ENCODE peak calls at places on chromosomes 16 and 17, in five cellular contexts. Y is omental fat pad; W is stimulated activated CD8-positive, alpha-beta memory T cell treated with anti-CD3 and anti-CD28 coated beads, Interleukin-7, amount 100 ng/mL, for 48 hours; X is heart right ventricle; K is effector memory CD8-positive, alpha-beta T cell. O is an unnamed sample.

GRCh38 chr17:66468241-66469087 is 166.1 kb downstream of the PRKCA start:
- DNase-seq in Y (no peak), K (no peak), X (no peak), W (no peak), O (no peak)

GRCh38 chr17:76733618-76733957 is 3.5 kb downstream of the SRSF2 start:
- DNase-seq in X (no peak), W (no peak), K (no peak), Y (no peak), O (no peak)

GRCh38 chr17:1532836-1533602 is 16.6 kb upstream of the INPP5K start:
- DNase-seq in W (no peak), K (peak), X (no peak), Y (no peak), O (peak)

GRCh38 chr17:80984749-80985148 is 6.9 kb upstream of the CHMP6 start:
- DNase-seq in X (no peak), W (no peak), K (no peak), Y (no peak), O (no peak)

GRCh38 chr16:6695666-6696065 is 637.0 kb upstream of the RBFOX1 start:
- DNase-seq in Y (no peak), W (no peak), X (no peak), K (no peak), O (no peak)

GRCh38 chr17:36482611-36483504 is 3.6 kb upstream of the ZNHIT3 start:
- DNase-seq in X (peak), K (peak), W (peak), Y (peak), O (peak)

GRCh38 chr17:1511290-1511689 is 5.1 kb downstream of the INPP5K start:
- DNase-seq in Y (no peak), X (peak), W (no peak), K (no peak), O (no peak)

GRCh38 chr17:75109407-75110236 is at the start of gene ARMC7:
- DNase-seq in X (peak), K (peak), Y (peak), W (peak), O (peak)

GRCh38 chr16:79191933-79192332 is 408.6 kb downstream of the MAF start:
- DNase-seq in K (no peak), W (no peak), Y (no peak), X (no peak), O (no peak)